ENCODE peak calls at places on chromosomes 12 and 14, in eight cellular contexts. R is ovary, B is mammary epithelial cell, P is cardiac muscle cell, A is fibroblast of lung, Q is colonic mucosa, F is adrenal gland, L is body of pancreas. Z is an unnamed sample.

GRCh38 chr12:88934163-88934747 is 354.0 kb upstream of the KITLG start:
- DNase-seq in R (no peak), B (peak), P (no peak), A (peak), Q (no peak), F (no peak), L (no peak), Z (no peak)

GRCh38 chr14:66485029-66485428 is 1.1 kb upstream of the CCDC196 start:
- DNase-seq in R (no peak), B (no peak), P (no peak), A (no peak), Q (no peak), F (no peak), L (no peak), Z (no peak)

GRCh38 chr12:24135158-24135850 is 185.8 kb upstream of the SOX5 start:
- DNase-seq in R (no peak), B (no peak), P (no peak), A (peak), Q (no peak), F (no peak), L (no peak), Z (no peak)

GRCh38 chr12:123131879-123132402 is 18.9 kb downstream of the PITPNM2 start:
- DNase-seq in R (no peak), B (peak), P (no peak), A (no peak), Q (peak), F (no peak), L (peak), Z (no peak)

GRCh38 chr12:67151891-67152290 is 117.3 kb upstream of the CAND1 start:
- DNase-seq in R (no peak), B (no peak), P (peak), A (peak), Q (no peak), F (no peak), L (no peak), Z (no peak)

GRCh38 chr14:33922125-33922524 is 28.7 kb downstream of the EGLN3 start:
- DNase-seq in R (no peak), B (peak), P (peak), A (peak), Q (no peak), F (no peak), L (no peak), Z (no peak)

GRCh38 chr12:96501139-96501741 is 11.9 kb downstream of the CFAP54 start:
- DNase-seq in R (no peak), B (peak), P (peak), A (peak), Q (peak), F (peak), L (peak), Z (peak)

GRCh38 chr14:105475269-105475915 is 771 bp downstream of the CRIP2 start:
- DNase-seq in R (peak), B (peak), P (no peak), A (peak), Q (no peak), F (no peak), L (no peak), Z (no peak)

GRCh38 chr14:60944206-60944605 is 36.7 kb downstream of the TRMT5 start:
- DNase-seq in R (no peak), B (no peak), P (peak), A (no peak), Q (no peak), F (no peak), L (no peak), Z (no peak)

GRCh38 chr12:1801285-1801975 is 18.9 kb upstream of the LRTM2 start:
- DNase-seq in R (no peak), B (no peak), P (no peak), A (peak), Q (no peak), F (peak), L (no peak), Z (no peak)

GRCh38 chr12:1800646-1801284 is 19.6 kb upstream of the LRTM2 start:
- DNase-seq in R (no peak), B (no peak), P (no peak), A (no peak), Q (no peak), F (peak), L (no peak), Z (peak)

GRCh38 chr12:1798734-1799067 is 21.7 kb upstream of the LRTM2 start:
- DNase-seq in R (no peak), B (no peak), P (no peak), A (no peak), Q (no peak), F (no peak), L (no peak), Z (no peak)

GRCh38 chr12:1799068-1799881 is 21.1 kb upstream of the LRTM2 start:
- DNase-seq in R (no peak), B (no peak), P (no peak), A (no peak), Q (no peak), F (peak), L (no peak), Z (no peak)

GRCh38 chr12:1799882-1800645 is 20.3 kb upstream of the LRTM2 start:
- DNase-seq in R (no peak), B (no peak), P (no peak), A (no peak), Q (no peak), F (no peak), L (no peak), Z (no peak)
- H3K27ac ChIP-seq in R (no peak), B (no peak), P (no peak), A (no peak), Q (no peak), F (no peak), L (no peak), Z (no peak)

GRCh38 chr12:48004941-48005749 is 869 bp upstream of the COL2A1 start:
- DNase-seq in R (no peak), B (no peak), P (no peak), A (no peak), Q (no peak), F (no peak), L (no peak), Z (no peak)

GRCh38 chr12:48002773-48003218 is 1.5 kb downstream of the COL2A1 start:
- DNase-seq in R (peak), B (peak), P (peak), A (peak), Q (no peak), F (no peak), L (peak), Z (no peak)

GRCh38 chr12:48003226-48004038 is 844 bp downstream of the COL2A1 start:
- DNase-seq in R (no peak), B (peak), P (peak), A (no peak), Q (no peak), F (no peak), L (no peak), Z (no peak)

GRCh38 chr12:48005750-48006021 is 1.4 kb upstream of the COL2A1 start:
- DNase-seq in R (no peak), B (no peak), P (no peak), A (no peak), Q (no peak), F (no peak), L (no peak), Z (no peak)

GRCh38 chr12:48004039-48004940 is at the start of gene COL2A1:
- DNase-seq in R (no peak), B (peak), P (peak), A (no peak), Q (no peak), F (peak), L (no peak), Z (no peak)
- H3K4me3 ChIP-seq in R (peak), B (peak), P (peak), A (no peak), Q (peak), F (no peak), L (no peak), Z (peak)

GRCh38 chr12:56377989-56378316 is 15.3 kb upstream of the APOF start:
- DNase-seq in R (no peak), B (no peak), P (no peak), A (no peak), Q (no peak), F (no peak), L (no peak), Z (no peak)

GRCh38 chr12:56373515-56373914 is 10.9 kb upstream of the APOF start:
- DNase-seq in R (no peak), B (no peak), P (no peak), A (no peak), Q (no peak), F (no peak), L (no peak), Z (no peak)

GRCh38 chr12:56375598-56376434 is 13.2 kb upstream of the APOF start:
- DNase-seq in R (no peak), B (no peak), P (no peak), A (no peak), Q (no peak), F (no peak), L (no peak), Z (no peak)

GRCh38 chr12:56374726-56375597 is 12.3 kb upstream of the APOF start:
- DNase-seq in R (no peak), B (no peak), P (no peak), A (no peak), Q (no peak), F (no peak), L (no peak), Z (no peak)

GRCh38 chr12:56377310-56377988 is 14.8 kb upstream of the APOF start:
- DNase-seq in R (no peak), B (peak), P (no peak), A (no peak), Q (no peak), F (no peak), L (no peak), Z (peak)
- TF ChIP-seq CTCF in R (no peak), B (peak), P (no peak), A (no peak), Q (no peak), F (no peak), L (peak), Z (peak)

DNA sequence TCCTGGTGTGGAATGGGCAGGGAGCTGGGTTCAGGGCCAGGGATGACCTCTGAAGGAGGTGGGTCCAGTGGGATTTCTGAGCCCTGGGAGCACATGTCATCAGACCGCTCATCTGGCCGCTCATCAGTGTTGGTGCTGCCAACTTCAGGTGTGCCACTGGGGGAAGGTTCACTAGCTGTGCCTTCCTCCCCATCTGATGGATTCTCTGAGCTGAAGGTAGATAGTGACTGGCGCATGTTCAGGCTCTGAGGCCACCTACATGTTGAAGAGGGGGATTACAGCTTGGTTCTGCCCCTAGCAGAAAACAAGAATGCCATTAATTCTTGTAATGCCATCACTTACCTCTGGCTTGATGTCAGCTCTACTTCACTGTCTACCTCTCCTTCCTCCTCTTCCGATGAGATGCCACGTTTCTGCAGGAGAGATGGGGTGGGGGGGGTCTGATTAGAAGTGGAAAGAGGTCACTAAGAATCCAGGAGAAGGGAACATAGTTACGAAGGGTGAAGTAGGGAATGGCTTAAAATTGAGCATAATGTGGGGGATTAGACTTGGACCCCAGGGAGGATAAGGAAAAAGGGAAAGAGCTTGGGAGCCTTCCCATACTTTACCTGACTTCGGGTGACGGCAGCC is 17.2 kb downstream of the MAP3K12 start:
- DNase-seq in R (no peak), B (no peak), P (peak), A (no peak), Q (no peak), F (no peak), L (no peak), Z (no peak)
- H3K27ac ChIP-seq in R (no peak), B (no peak), P (peak), A (peak), Q (no peak), F (peak), L (no peak), Z (no peak)

GRCh38 chr14:22555573-22556011 is 33.4 kb downstream of the DAD1 start:
- DNase-seq in R (no peak), B (peak), P (no peak), A (peak), Q (no peak), F (no peak), L (no peak), Z (no peak)
- H3K4me3 ChIP-seq in R (no peak), B (no peak), P (no peak), A (no peak), Q (no peak), F (no peak), L (no peak), Z (no peak)

GRCh38 chr12:109612975-109613502 is 39.4 kb downstream of the MVK start:
- DNase-seq in R (no peak), B (peak), P (peak), A (no peak), Q (no peak), F (no peak), L (no peak), Z (peak)
- TF ChIP-seq CTCF in R (no peak), B (peak), P (peak), A (no peak), Q (no peak), F (no peak), L (no peak), Z (peak)

GRCh38 chr12:45409966-45410365 is 194.1 kb downstream of the ANO6 start:
- DNase-seq in R (peak), B (peak), P (peak), A (peak), Q (no peak), F (no peak), L (peak), Z (no peak)
- H3K27ac ChIP-seq in R (no peak), B (peak), P (no peak), A (peak), Q (no peak), F (peak), L (no peak), Z (no peak)

GRCh38 chr12:57214398-57214781 is 2.2 kb upstream of the NXPH4 start:
- DNase-seq in R (peak), B (no peak), P (peak), A (peak), Q (peak), F (peak), L (peak), Z (peak)

GRCh38 chr12:57215065-57215464 is 1.5 kb upstream of the NXPH4 start:
- DNase-seq in R (no peak), B (no peak), P (no peak), A (no peak), Q (no peak), F (no peak), L (no peak), Z (no peak)

GRCh38 chr12:57215668-57216013 is 953 bp upstream of the NXPH4 start:
- DNase-seq in R (no peak), B (peak), P (no peak), A (peak), Q (no peak), F (no peak), L (no peak), Z (no peak)

GRCh38 chr12:57216931-57217871 is 607 bp downstream of the NXPH4 start:
- DNase-seq in R (no peak), B (peak), P (no peak), A (no peak), Q (no peak), F (no peak), L (no peak), Z (no peak)

GRCh38 chr12:57216014-57216891 is at the start of gene NXPH4:
- DNase-seq in R (no peak), B (no peak), P (no peak), A (no peak), Q (peak), F (no peak), L (peak), Z (no peak)
- H3K4me3 ChIP-seq in R (peak), B (peak), P (peak), A (peak), Q (peak), F (no peak), L (no peak), Z (peak)

Z was measured in brain microvascular endothelial cell.